ENCODE peak calls at places on chromosome 4, in nine cellular contexts. One of them, this sample, is unnamed.

GRCh38 chr4:118352843-118353373 is at the start of gene PRSS12:
- DNase-seq in DMS153: peak; percentile 54
- DNase-seq in posterior vena cava: peak; percentile 91
- DNase-seq in stomach: peak; percentile 77
- DNase-seq in fibroblast of lung: peak; percentile 51
- DNase-seq in H9: peak; percentile 86
- DNase-seq in adipocyte: peak; percentile 93
- DNase-seq in SJSA1: peak; percentile 78
- DNase-seq in activated CD8-positive, alpha-beta T cell treated with anti-CD3 and anti-CD28 coated beads, Interleukin-2, amount 10 ng/mL, durations not matched to agents 7 days and 5 days: peak; percentile 69
- DNase-seq in this sample: no peak

GRCh38 chr4:96228463-96228862 is 388.6 kb downstream of the PDHA2 start:
- DNase-seq in H9: no peak
- DNase-seq in activated CD8-positive, alpha-beta T cell treated with anti-CD3 and anti-CD28 coated beads, Interleukin-2, amount 10 ng/mL, durations not matched to agents 7 days and 5 days: no peak
- DNase-seq in stomach: no peak
- DNase-seq in adipocyte: no peak
- DNase-seq in SJSA1: no peak
- DNase-seq in fibroblast of lung: no peak
- DNase-seq in posterior vena cava: no peak
- DNase-seq in DMS153: no peak
- DNase-seq in this sample: peak; percentile 3

GRCh38 chr4:158170691-158171455 is 2.0 kb downstream of the GASK1B start:
- DNase-seq in activated CD8-positive, alpha-beta T cell treated with anti-CD3 and anti-CD28 coated beads, Interleukin-2, amount 10 ng/mL, durations not matched to agents 7 days and 5 days: peak; percentile 26
- DNase-seq in SJSA1: no peak
- DNase-seq in posterior vena cava: peak; percentile 91
- DNase-seq in DMS153: no peak
- DNase-seq in stomach: no peak
- DNase-seq in adipocyte: no peak
- DNase-seq in H9: peak; percentile 60
- DNase-seq in fibroblast of lung: peak; percentile 22
- DNase-seq in this sample: no peak

GRCh38 chr4:94457692-94458106 is 6.0 kb downstream of the PDLIM5 start:
- DNase-seq in activated CD8-positive, alpha-beta T cell treated with anti-CD3 and anti-CD28 coated beads, Interleukin-2, amount 10 ng/mL, durations not matched to agents 7 days and 5 days: no peak
- DNase-seq in SJSA1: no peak
- DNase-seq in adipocyte: peak; percentile 76
- DNase-seq in fibroblast of lung: peak; percentile 66
- DNase-seq in stomach: no peak
- DNase-seq in posterior vena cava: no peak
- DNase-seq in DMS153: no peak
- DNase-seq in H9: no peak
- DNase-seq in this sample: no peak

GRCh38 chr4:152663203-152664066 is 16.4 kb downstream of the TMEM154 start:
- DNase-seq in posterior vena cava: no peak
- DNase-seq in SJSA1: no peak
- DNase-seq in H9: no peak
- DNase-seq in fibroblast of lung: no peak
- DNase-seq in activated CD8-positive, alpha-beta T cell treated with anti-CD3 and anti-CD28 coated beads, Interleukin-2, amount 10 ng/mL, durations not matched to agents 7 days and 5 days: no peak
- DNase-seq in stomach: no peak
- DNase-seq in DMS153: no peak
- DNase-seq in adipocyte: peak; percentile 3
- DNase-seq in this sample: no peak

GRCh38 chr4:2320152-2320551 is 58.2 kb upstream of the MXD4 start:
- DNase-seq in DMS153: no peak
- DNase-seq in H9: no peak
- DNase-seq in SJSA1: no peak
- DNase-seq in fibroblast of lung: no peak
- DNase-seq in activated CD8-positive, alpha-beta T cell treated with anti-CD3 and anti-CD28 coated beads, Interleukin-2, amount 10 ng/mL, durations not matched to agents 7 days and 5 days: no peak
- DNase-seq in stomach: peak; percentile 26
- DNase-seq in posterior vena cava: peak; percentile 62
- DNase-seq in adipocyte: no peak
- DNase-seq in this sample: no peak

GRCh38 chr4:110512901-110513300 is 36.9 kb downstream of the ENPEP start:
- DNase-seq in adipocyte: no peak
- DNase-seq in stomach: no peak
- DNase-seq in H9: no peak
- DNase-seq in fibroblast of lung: no peak
- DNase-seq in SJSA1: no peak
- DNase-seq in posterior vena cava: no peak
- DNase-seq in DMS153: no peak
- DNase-seq in activated CD8-positive, alpha-beta T cell treated with anti-CD3 and anti-CD28 coated beads, Interleukin-2, amount 10 ng/mL, durations not matched to agents 7 days and 5 days: no peak
- DNase-seq in this sample: no peak

GRCh38 chr4:98994474-98995182 is 893 bp upstream of the METAP1 start:
- DNase-seq in DMS153: no peak
- DNase-seq in SJSA1: no peak
- DNase-seq in stomach: no peak
- DNase-seq in posterior vena cava: no peak
- DNase-seq in fibroblast of lung: peak; percentile 19
- DNase-seq in H9: no peak
- DNase-seq in activated CD8-positive, alpha-beta T cell treated with anti-CD3 and anti-CD28 coated beads, Interleukin-2, amount 10 ng/mL, durations not matched to agents 7 days and 5 days: no peak
- DNase-seq in adipocyte: peak; percentile 48
- DNase-seq in this sample: no peak

GRCh38 chr4:138494931-138495330 is 252.8 kb upstream of the SLC7A11 start:
- DNase-seq in adipocyte: peak; percentile 72
- DNase-seq in posterior vena cava: no peak
- DNase-seq in DMS153: peak; percentile 7
- DNase-seq in fibroblast of lung: peak; percentile 16
- DNase-seq in H9: peak; percentile 61
- DNase-seq in activated CD8-positive, alpha-beta T cell treated with anti-CD3 and anti-CD28 coated beads, Interleukin-2, amount 10 ng/mL, durations not matched to agents 7 days and 5 days: no peak
- DNase-seq in SJSA1: peak; percentile 54
- DNase-seq in stomach: no peak
- DNase-seq in this sample: peak; percentile 38

GRCh38 chr4:117137143-117137542 is 51.8 kb upstream of the TRAM1L1 start:
- DNase-seq in DMS153: no peak
- DNase-seq in fibroblast of lung: peak; percentile 94
- DNase-seq in stomach: no peak
- DNase-seq in adipocyte: peak; percentile 63
- DNase-seq in SJSA1: peak; percentile 39
- DNase-seq in posterior vena cava: no peak
- DNase-seq in activated CD8-positive, alpha-beta T cell treated with anti-CD3 and anti-CD28 coated beads, Interleukin-2, amount 10 ng/mL, durations not matched to agents 7 days and 5 days: no peak
- DNase-seq in H9: no peak
- DNase-seq in this sample: no peak

GRCh38 chr4:33054161-33054560 is 2334.0 kb downstream of the PCDH7 start:
- DNase-seq in DMS153: no peak
- DNase-seq in adipocyte: peak; percentile 46
- DNase-seq in activated CD8-positive, alpha-beta T cell treated with anti-CD3 and anti-CD28 coated beads, Interleukin-2, amount 10 ng/mL, durations not matched to agents 7 days and 5 days: no peak
- DNase-seq in posterior vena cava: no peak
- DNase-seq in stomach: no peak
- DNase-seq in H9: no peak
- DNase-seq in fibroblast of lung: no peak
- DNase-seq in SJSA1: no peak
- DNase-seq in this sample: no peak

GRCh38 chr4:105060628-105061027 is 86.0 kb upstream of the TET2 start:
- DNase-seq in DMS153: no peak
- DNase-seq in adipocyte: no peak
- DNase-seq in H9: no peak
- DNase-seq in activated CD8-positive, alpha-beta T cell treated with anti-CD3 and anti-CD28 coated beads, Interleukin-2, amount 10 ng/mL, durations not matched to agents 7 days and 5 days: peak; percentile 56
- DNase-seq in posterior vena cava: no peak
- DNase-seq in stomach: no peak
- DNase-seq in fibroblast of lung: peak; percentile 82
- DNase-seq in SJSA1: peak; percentile 41
- DNase-seq in this sample: no peak

GRCh38 chr4:172515266-172515879 is 653.2 kb upstream of the GALNT7 start:
- DNase-seq in DMS153: no peak
- DNase-seq in posterior vena cava: no peak
- DNase-seq in stomach: no peak
- DNase-seq in activated CD8-positive, alpha-beta T cell treated with anti-CD3 and anti-CD28 coated beads, Interleukin-2, amount 10 ng/mL, durations not matched to agents 7 days and 5 days: no peak
- DNase-seq in SJSA1: no peak
- DNase-seq in adipocyte: no peak
- DNase-seq in fibroblast of lung: peak; percentile 59
- DNase-seq in H9: peak; percentile 51
- DNase-seq in this sample: peak; percentile 15

GRCh38 chr4:53098681-53099121 is 236.6 kb downstream of the RASL11B start:
- DNase-seq in fibroblast of lung: peak; percentile 89
- DNase-seq in adipocyte: peak; percentile 19
- DNase-seq in posterior vena cava: no peak
- DNase-seq in stomach: no peak
- DNase-seq in DMS153: no peak
- DNase-seq in H9: no peak
- DNase-seq in activated CD8-positive, alpha-beta T cell treated with anti-CD3 and anti-CD28 coated beads, Interleukin-2, amount 10 ng/mL, durations not matched to agents 7 days and 5 days: no peak
- DNase-seq in SJSA1: peak; percentile 85
- DNase-seq in this sample: no peak

GRCh38 chr4:42150653-42151567 is 1.5 kb downstream of the BEND4 start:
- DNase-seq in posterior vena cava: no peak
- DNase-seq in DMS153: no peak
- DNase-seq in fibroblast of lung: no peak
- DNase-seq in stomach: no peak
- DNase-seq in adipocyte: peak; percentile 7
- DNase-seq in SJSA1: no peak
- DNase-seq in H9: peak; percentile 38
- DNase-seq in activated CD8-positive, alpha-beta T cell treated with anti-CD3 and anti-CD28 coated beads, Interleukin-2, amount 10 ng/mL, durations not matched to agents 7 days and 5 days: peak; percentile 29
- DNase-seq in this sample: no peak

GRCh38 chr4:2702361-2702760 is 53.8 kb downstream of the TNIP2 start:
- DNase-seq in fibroblast of lung: no peak
- DNase-seq in H9: no peak
- DNase-seq in SJSA1: no peak
- DNase-seq in posterior vena cava: no peak
- DNase-seq in stomach: no peak
- DNase-seq in adipocyte: no peak
- DNase-seq in DMS153: no peak
- DNase-seq in activated CD8-positive, alpha-beta T cell treated with anti-CD3 and anti-CD28 coated beads, Interleukin-2, amount 10 ng/mL, durations not matched to agents 7 days and 5 days: no peak
- DNase-seq in this sample: no peak

GRCh38 chr4:5890063-5890727 is 2.7 kb downstream of the CRMP1 start:
- DNase-seq in fibroblast of lung: peak; percentile 41
- DNase-seq in H9: peak; percentile 97
- DNase-seq in DMS153: peak; percentile 77
- DNase-seq in adipocyte: no peak
- DNase-seq in posterior vena cava: no peak
- DNase-seq in SJSA1: no peak
- DNase-seq in stomach: no peak
- DNase-seq in activated CD8-positive, alpha-beta T cell treated with anti-CD3 and anti-CD28 coated beads, Interleukin-2, amount 10 ng/mL, durations not matched to agents 7 days and 5 days: no peak
- DNase-seq in this sample: peak; percentile 91

GRCh38 chr4:74041418-74041817 is 2.9 kb upstream of the CXCL3 start:
- DNase-seq in DMS153: no peak
- DNase-seq in fibroblast of lung: no peak
- DNase-seq in posterior vena cava: no peak
- DNase-seq in stomach: no peak
- DNase-seq in H9: no peak
- DNase-seq in SJSA1: no peak
- DNase-seq in activated CD8-positive, alpha-beta T cell treated with anti-CD3 and anti-CD28 coated beads, Interleukin-2, amount 10 ng/mL, durations not matched to agents 7 days and 5 days: no peak
- DNase-seq in adipocyte: no peak
- DNase-seq in this sample: no peak

GRCh38 chr4:149017022-149017734 is 575.0 kb upstream of the NR3C2 start:
- DNase-seq in posterior vena cava: no peak
- DNase-seq in SJSA1: no peak
- DNase-seq in fibroblast of lung: no peak
- DNase-seq in adipocyte: no peak
- DNase-seq in DMS153: no peak
- DNase-seq in activated CD8-positive, alpha-beta T cell treated with anti-CD3 and anti-CD28 coated beads, Interleukin-2, amount 10 ng/mL, durations not matched to agents 7 days and 5 days: no peak
- DNase-seq in stomach: no peak
- DNase-seq in H9: no peak
- DNase-seq in this sample: no peak

GRCh38 chr4:55545681-55546632 is 752 bp downstream of the CLOCK start:
- DNase-seq in SJSA1: peak; percentile 77
- DNase-seq in stomach: peak; percentile 83
- DNase-seq in posterior vena cava: peak; percentile 94
- DNase-seq in adipocyte: peak; percentile 87
- DNase-seq in activated CD8-positive, alpha-beta T cell treated with anti-CD3 and anti-CD28 coated beads, Interleukin-2, amount 10 ng/mL, durations not matched to agents 7 days and 5 days: peak; percentile 63
- DNase-seq in DMS153: peak; percentile 31
- DNase-seq in H9: peak; percentile 55
- DNase-seq in fibroblast of lung: peak; percentile 63
- DNase-seq in this sample: no peak

GRCh38 chr4:168119870-168120269 is 27.5 kb downstream of the ANXA10 start:
- DNase-seq in H9: no peak
- DNase-seq in posterior vena cava: no peak
- DNase-seq in stomach: no peak
- DNase-seq in adipocyte: peak; percentile 34
- DNase-seq in SJSA1: no peak
- DNase-seq in fibroblast of lung: no peak
- DNase-seq in activated CD8-positive, alpha-beta T cell treated with anti-CD3 and anti-CD28 coated beads, Interleukin-2, amount 10 ng/mL, durations not matched to agents 7 days and 5 days: no peak
- DNase-seq in DMS153: no peak
- DNase-seq in this sample: no peak

GRCh38 chr4:38949416-38950051 is 81.9 kb downstream of the FAM114A1 start:
- DNase-seq in stomach: no peak
- DNase-seq in H9: no peak
- DNase-seq in SJSA1: peak; percentile 16
- DNase-seq in DMS153: no peak
- DNase-seq in adipocyte: peak; percentile 19
- DNase-seq in posterior vena cava: no peak
- DNase-seq in fibroblast of lung: peak; percentile 64
- DNase-seq in activated CD8-positive, alpha-beta T cell treated with anti-CD3 and anti-CD28 coated beads, Interleukin-2, amount 10 ng/mL, durations not matched to agents 7 days and 5 days: peak; percentile 76
- DNase-seq in this sample: no peak

GRCh38 chr4:39823193-39823592 is 125.3 kb downstream of the UBE2K start:
- DNase-seq in stomach: no peak
- DNase-seq in adipocyte: peak; percentile 81
- DNase-seq in DMS153: no peak
- DNase-seq in fibroblast of lung: peak; percentile 37
- DNase-seq in H9: no peak
- DNase-seq in activated CD8-positive, alpha-beta T cell treated with anti-CD3 and anti-CD28 coated beads, Interleukin-2, amount 10 ng/mL, durations not matched to agents 7 days and 5 days: no peak
- DNase-seq in SJSA1: no peak
- DNase-seq in posterior vena cava: no peak
- DNase-seq in this sample: no peak

GRCh38 chr4:26296021-26296420 is 24.8 kb upstream of the RBPJ start:
- DNase-seq in activated CD8-positive, alpha-beta T cell treated with anti-CD3 and anti-CD28 coated beads, Interleukin-2, amount 10 ng/mL, durations not matched to agents 7 days and 5 days: no peak
- DNase-seq in fibroblast of lung: no peak
- DNase-seq in H9: no peak
- DNase-seq in adipocyte: no peak
- DNase-seq in DMS153: no peak
- DNase-seq in SJSA1: no peak
- DNase-seq in stomach: no peak
- DNase-seq in posterior vena cava: no peak
- DNase-seq in this sample: no peak

GRCh38 chr4:173777921-173778320 is 247.9 kb upstream of the HAND2 start:
- DNase-seq in activated CD8-positive, alpha-beta T cell treated with anti-CD3 and anti-CD28 coated beads, Interleukin-2, amount 10 ng/mL, durations not matched to agents 7 days and 5 days: no peak
- DNase-seq in stomach: no peak
- DNase-seq in H9: no peak
- DNase-seq in adipocyte: no peak
- DNase-seq in DMS153: no peak
- DNase-seq in fibroblast of lung: no peak
- DNase-seq in posterior vena cava: no peak
- DNase-seq in SJSA1: no peak
- DNase-seq in this sample: no peak

GRCh38 chr4:65139998-65140397 is 530.3 kb downstream of the EPHA5 start:
- DNase-seq in DMS153: no peak
- DNase-seq in stomach: no peak
- DNase-seq in SJSA1: no peak
- DNase-seq in fibroblast of lung: peak; percentile 16
- DNase-seq in activated CD8-positive, alpha-beta T cell treated with anti-CD3 and anti-CD28 coated beads, Interleukin-2, amount 10 ng/mL, durations not matched to agents 7 days and 5 days: no peak
- DNase-seq in H9: no peak
- DNase-seq in adipocyte: no peak
- DNase-seq in posterior vena cava: no peak
- DNase-seq in this sample: no peak